ENCODE peak calls at places on chromosomes 6 and 20, in eight cellular contexts. One of them, this sample, is unnamed.
A peak's percentile ranks its signal among the peaks of the same experiment; 100 is the strongest.

GRCh38 chr20:20360464-20360863 is 7.4 kb upstream of the INSM1 start:
- DNase-seq in heart right ventricle: no peak
- DNase-seq in cardiac muscle cell: peak; percentile 65
- DNase-seq in PC-3: peak; percentile 89
- DNase-seq in fibroblast of villous mesenchyme: peak; percentile 62
- DNase-seq in A549: peak; percentile 75
- DNase-seq in WERI-Rb-1: peak; percentile 61
- DNase-seq in MM.1S: peak; percentile 66
- DNase-seq in this sample: peak; percentile 76

GRCh38 chr20:61429458-61430227 is 177.6 kb downstream of the CDH4 start:
- DNase-seq in heart right ventricle: no peak
- DNase-seq in cardiac muscle cell: no peak
- DNase-seq in PC-3: no peak
- DNase-seq in fibroblast of villous mesenchyme: no peak
- DNase-seq in A549: no peak
- DNase-seq in WERI-Rb-1: no peak
- DNase-seq in MM.1S: no peak
- DNase-seq in this sample: no peak

GRCh38 chr6:31659649-31660223 is 842 bp downstream of the C6orf47 start:
- DNase-seq in heart right ventricle: no peak
- DNase-seq in cardiac muscle cell: peak; percentile 28
- DNase-seq in PC-3: peak; percentile 42
- DNase-seq in fibroblast of villous mesenchyme: peak; percentile 43
- DNase-seq in A549: no peak
- DNase-seq in WERI-Rb-1: no peak
- DNase-seq in MM.1S: peak; percentile 12
- DNase-seq in this sample: peak; percentile 21

GRCh38 chr6:34867484-34867883 is 20.4 kb downstream of the TAF11 start:
- DNase-seq in heart right ventricle: no peak
- DNase-seq in cardiac muscle cell: peak; percentile 26
- DNase-seq in PC-3: peak; percentile 12
- DNase-seq in fibroblast of villous mesenchyme: no peak
- DNase-seq in A549: no peak
- DNase-seq in WERI-Rb-1: no peak
- DNase-seq in MM.1S: no peak
- DNase-seq in this sample: peak; percentile 16

GRCh38 chr6:52087498-52087999 is at the start of gene PKHD1:
- DNase-seq in heart right ventricle: no peak
- DNase-seq in cardiac muscle cell: peak; percentile 15
- DNase-seq in PC-3: peak; percentile 79
- DNase-seq in fibroblast of villous mesenchyme: peak; percentile 7
- DNase-seq in A549: peak; percentile 2
- DNase-seq in WERI-Rb-1: no peak
- DNase-seq in MM.1S: no peak
- DNase-seq in this sample: peak; percentile 1

GRCh38 chr6:33745558-33745957 is 1.1 kb downstream of the IP6K3 start:
- DNase-seq in heart right ventricle: no peak
- DNase-seq in cardiac muscle cell: no peak
- DNase-seq in PC-3: no peak
- DNase-seq in fibroblast of villous mesenchyme: peak; percentile 71
- DNase-seq in A549: no peak
- DNase-seq in WERI-Rb-1: no peak
- DNase-seq in MM.1S: no peak
- DNase-seq in this sample: no peak

GRCh38 chr6:104603108-104603745 is 256.5 kb downstream of the HACE1 start:
- DNase-seq in heart right ventricle: no peak
- DNase-seq in cardiac muscle cell: peak; percentile 13
- DNase-seq in PC-3: peak; percentile 39
- DNase-seq in fibroblast of villous mesenchyme: no peak
- DNase-seq in A549: no peak
- DNase-seq in WERI-Rb-1: no peak
- DNase-seq in MM.1S: no peak
- DNase-seq in this sample: no peak

GRCh38 chr20:7347409-7347808 is 579.9 kb downstream of the BMP2 start:
- DNase-seq in heart right ventricle: no peak
- DNase-seq in cardiac muscle cell: no peak
- DNase-seq in PC-3: no peak
- DNase-seq in fibroblast of villous mesenchyme: no peak
- DNase-seq in A549: no peak
- DNase-seq in WERI-Rb-1: no peak
- DNase-seq in MM.1S: no peak
- DNase-seq in this sample: no peak

GRCh38 chr6:72322778-72323177 is 299.1 kb upstream of the KCNQ5 start:
- DNase-seq in heart right ventricle: no peak
- DNase-seq in cardiac muscle cell: no peak
- DNase-seq in PC-3: no peak
- DNase-seq in fibroblast of villous mesenchyme: no peak
- DNase-seq in A549: no peak
- DNase-seq in WERI-Rb-1: no peak
- DNase-seq in MM.1S: no peak
- DNase-seq in this sample: peak; percentile 48

GRCh38 chr6:142416179-142416578 is 114.4 kb downstream of the ADGRG6 start:
- DNase-seq in heart right ventricle: no peak
- DNase-seq in cardiac muscle cell: no peak
- DNase-seq in PC-3: peak; percentile 41
- DNase-seq in fibroblast of villous mesenchyme: peak; percentile 89
- DNase-seq in A549: no peak
- DNase-seq in WERI-Rb-1: no peak
- DNase-seq in MM.1S: no peak
- DNase-seq in this sample: peak; percentile 98

GRCh38 chr6:142412241-142412640 is 110.4 kb downstream of the ADGRG6 start:
- DNase-seq in heart right ventricle: no peak
- DNase-seq in cardiac muscle cell: no peak
- DNase-seq in PC-3: no peak
- DNase-seq in fibroblast of villous mesenchyme: peak; percentile 28
- DNase-seq in A549: no peak
- DNase-seq in WERI-Rb-1: no peak
- DNase-seq in MM.1S: no peak
- DNase-seq in this sample: no peak

GRCh38 chr6:142411145-142411544 is 109.3 kb downstream of the ADGRG6 start:
- DNase-seq in heart right ventricle: no peak
- DNase-seq in cardiac muscle cell: no peak
- DNase-seq in PC-3: no peak
- DNase-seq in fibroblast of villous mesenchyme: no peak
- DNase-seq in A549: no peak
- DNase-seq in WERI-Rb-1: no peak
- DNase-seq in MM.1S: no peak
- DNase-seq in this sample: no peak

GRCh38 chr6:142414462-142414861 is 112.7 kb downstream of the ADGRG6 start:
- DNase-seq in heart right ventricle: no peak
- DNase-seq in cardiac muscle cell: no peak
- DNase-seq in PC-3: peak; percentile 32
- DNase-seq in fibroblast of villous mesenchyme: no peak
- DNase-seq in A549: no peak
- DNase-seq in WERI-Rb-1: no peak
- DNase-seq in MM.1S: no peak
- DNase-seq in this sample: no peak

DNA sequence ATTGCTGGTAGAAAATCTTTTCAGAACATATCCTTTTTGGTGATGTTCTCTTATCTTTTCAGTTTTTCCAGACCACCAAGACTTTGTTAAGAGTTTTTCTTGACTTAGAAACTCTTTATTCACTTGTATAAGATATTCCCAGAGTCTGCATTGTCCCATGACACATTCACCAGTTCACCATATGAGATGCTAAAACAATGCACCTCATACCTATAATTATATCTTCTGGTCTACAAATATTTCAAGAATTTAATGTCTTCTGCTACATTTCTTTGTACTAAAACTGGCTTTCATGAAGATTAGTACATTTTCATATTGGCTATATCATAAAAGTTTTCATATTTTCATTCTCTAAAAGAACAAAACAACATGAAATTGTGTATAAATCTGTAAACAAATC is 111.3 kb downstream of the ADGRG6 start:
- DNase-seq in heart right ventricle: no peak
- DNase-seq in cardiac muscle cell: no peak
- DNase-seq in PC-3: no peak
- DNase-seq in fibroblast of villous mesenchyme: no peak
- DNase-seq in A549: no peak
- DNase-seq in WERI-Rb-1: no peak
- DNase-seq in MM.1S: no peak
- DNase-seq in this sample: peak; percentile 9
- H3K4me3 ChIP-seq in heart right ventricle: no peak overlapping the region
- H3K4me3 ChIP-seq in cardiac muscle cell: no peak overlapping the region
- H3K4me3 ChIP-seq in PC-3: no peak overlapping the region
- H3K4me3 ChIP-seq in fibroblast of villous mesenchyme: no peak overlapping the region
- H3K4me3 ChIP-seq in A549: no peak overlapping the region
- H3K4me3 ChIP-seq in WERI-Rb-1: no peak overlapping the region
- H3K4me3 ChIP-seq in MM.1S: no peak overlapping the region
- H3K4me3 ChIP-seq in this sample: no peak overlapping the region

DNA sequence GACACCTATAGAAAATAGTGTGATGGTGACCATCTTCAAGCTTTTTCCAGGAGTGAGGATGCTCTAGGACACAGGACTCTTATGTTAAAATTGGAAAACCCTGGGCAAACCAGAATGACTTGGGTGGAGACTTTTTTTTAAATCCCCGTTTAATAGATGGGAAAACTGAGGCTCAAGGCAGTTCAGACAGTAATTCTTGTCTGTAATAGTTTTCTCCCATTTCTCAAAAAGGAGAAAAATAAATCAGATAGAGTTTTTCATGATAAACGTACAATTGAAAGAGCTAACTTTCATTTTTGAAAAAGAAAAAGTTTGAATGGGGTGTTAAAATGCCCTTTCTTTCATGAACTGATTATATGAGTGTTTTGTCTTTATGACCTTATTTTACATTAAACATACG is 6.8 kb downstream of the BCAS1 start:
- DNase-seq in heart right ventricle: no peak
- DNase-seq in cardiac muscle cell: no peak
- DNase-seq in PC-3: no peak
- DNase-seq in fibroblast of villous mesenchyme: no peak
- DNase-seq in A549: no peak
- DNase-seq in WERI-Rb-1: no peak
- DNase-seq in MM.1S: no peak
- DNase-seq in this sample: no peak
- H3K4me3 ChIP-seq in heart right ventricle: no peak overlapping the region
- H3K4me3 ChIP-seq in cardiac muscle cell: no peak overlapping the region
- H3K4me3 ChIP-seq in PC-3: no peak overlapping the region
- H3K4me3 ChIP-seq in fibroblast of villous mesenchyme: no peak overlapping the region
- H3K4me3 ChIP-seq in A549: no peak overlapping the region
- H3K4me3 ChIP-seq in WERI-Rb-1: no peak overlapping the region
- H3K4me3 ChIP-seq in MM.1S: no peak overlapping the region
- H3K4me3 ChIP-seq in this sample: no peak overlapping the region

DNA sequence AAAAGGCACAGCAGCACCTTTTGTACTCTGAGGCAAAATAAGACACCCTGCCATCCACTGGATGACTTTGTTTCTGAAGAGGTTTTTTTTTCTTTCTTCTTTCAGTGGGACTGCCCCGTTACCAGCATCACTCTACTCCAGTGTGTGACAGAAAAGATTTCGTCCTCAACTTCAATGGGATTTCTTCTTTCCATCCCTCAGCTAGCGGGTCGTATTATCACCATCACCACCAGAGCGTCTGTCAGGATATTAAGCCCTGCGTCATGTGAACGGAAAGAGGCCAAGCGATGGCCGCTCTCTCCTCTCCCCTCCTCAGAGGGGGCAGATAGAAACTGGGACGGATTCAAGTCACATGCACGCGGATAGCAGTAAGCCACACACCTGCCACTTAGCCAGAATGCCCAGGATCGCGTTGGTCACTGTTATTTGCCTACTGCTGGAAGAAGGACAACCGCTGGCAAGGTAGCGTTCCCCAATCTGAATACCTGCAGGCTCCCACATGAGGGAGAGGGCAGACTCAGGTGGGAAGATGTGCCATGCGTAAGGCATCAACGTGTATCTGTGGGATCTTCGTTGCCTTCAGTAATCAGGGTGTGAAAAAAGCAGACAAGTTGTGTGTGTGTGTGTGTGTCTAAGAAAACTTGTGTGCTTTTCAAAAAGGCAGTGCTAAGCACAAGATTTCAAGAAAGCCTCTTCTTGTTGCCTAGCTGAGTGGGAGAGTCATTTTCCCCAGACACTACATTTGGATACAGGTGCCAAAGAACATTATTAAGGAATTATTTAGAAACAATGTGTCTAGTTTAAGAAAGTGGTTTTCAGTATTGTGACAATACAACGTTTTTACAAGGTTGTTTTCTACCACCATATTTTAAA is 5.5 kb downstream of the FOXF2 start:
- DNase-seq in heart right ventricle: no peak
- DNase-seq in cardiac muscle cell: no peak
- DNase-seq in PC-3: no peak
- DNase-seq in fibroblast of villous mesenchyme: no peak
- DNase-seq in A549: no peak
- DNase-seq in WERI-Rb-1: no peak
- DNase-seq in MM.1S: no peak
- DNase-seq in this sample: no peak
- H3K4me3 ChIP-seq in heart right ventricle: no peak overlapping the region
- H3K4me3 ChIP-seq in cardiac muscle cell: no peak overlapping the region
- H3K4me3 ChIP-seq in PC-3: no peak overlapping the region
- H3K4me3 ChIP-seq in fibroblast of villous mesenchyme: no peak overlapping the region
- H3K4me3 ChIP-seq in A549: no peak overlapping the region
- H3K4me3 ChIP-seq in WERI-Rb-1: no peak overlapping the region
- H3K4me3 ChIP-seq in MM.1S: no peak overlapping the region
- H3K4me3 ChIP-seq in this sample: no peak overlapping the region

GRCh38 chr6:46016063-46016608 is 476 bp upstream of the CLIC5 start:
- DNase-seq in heart right ventricle: no peak
- DNase-seq in cardiac muscle cell: no peak
- DNase-seq in PC-3: no peak
- DNase-seq in fibroblast of villous mesenchyme: no peak
- DNase-seq in A549: no peak
- DNase-seq in WERI-Rb-1: no peak
- DNase-seq in MM.1S: no peak
- DNase-seq in this sample: no peak

GRCh38 chr6:46014054-46014453 is 1.6 kb downstream of the CLIC5 start:
- DNase-seq in heart right ventricle: no peak
- DNase-seq in cardiac muscle cell: no peak
- DNase-seq in PC-3: no peak
- DNase-seq in fibroblast of villous mesenchyme: no peak
- DNase-seq in A549: no peak
- DNase-seq in WERI-Rb-1: no peak
- DNase-seq in MM.1S: no peak
- DNase-seq in this sample: no peak

GRCh38 chr6:46013639-46014038 is 2.0 kb downstream of the CLIC5 start:
- DNase-seq in heart right ventricle: no peak
- DNase-seq in cardiac muscle cell: no peak
- DNase-seq in PC-3: no peak
- DNase-seq in fibroblast of villous mesenchyme: no peak
- DNase-seq in A549: no peak
- DNase-seq in WERI-Rb-1: no peak
- DNase-seq in MM.1S: no peak
- DNase-seq in this sample: no peak

GRCh38 chr6:46015119-46015968 is at the start of gene CLIC5:
- DNase-seq in heart right ventricle: peak; percentile 78
- DNase-seq in cardiac muscle cell: peak; percentile 81
- DNase-seq in PC-3: no peak
- DNase-seq in fibroblast of villous mesenchyme: no peak
- DNase-seq in A549: peak; percentile 8
- DNase-seq in WERI-Rb-1: peak; percentile 75
- DNase-seq in MM.1S: peak; percentile 35
- DNase-seq in this sample: no peak

DNA sequence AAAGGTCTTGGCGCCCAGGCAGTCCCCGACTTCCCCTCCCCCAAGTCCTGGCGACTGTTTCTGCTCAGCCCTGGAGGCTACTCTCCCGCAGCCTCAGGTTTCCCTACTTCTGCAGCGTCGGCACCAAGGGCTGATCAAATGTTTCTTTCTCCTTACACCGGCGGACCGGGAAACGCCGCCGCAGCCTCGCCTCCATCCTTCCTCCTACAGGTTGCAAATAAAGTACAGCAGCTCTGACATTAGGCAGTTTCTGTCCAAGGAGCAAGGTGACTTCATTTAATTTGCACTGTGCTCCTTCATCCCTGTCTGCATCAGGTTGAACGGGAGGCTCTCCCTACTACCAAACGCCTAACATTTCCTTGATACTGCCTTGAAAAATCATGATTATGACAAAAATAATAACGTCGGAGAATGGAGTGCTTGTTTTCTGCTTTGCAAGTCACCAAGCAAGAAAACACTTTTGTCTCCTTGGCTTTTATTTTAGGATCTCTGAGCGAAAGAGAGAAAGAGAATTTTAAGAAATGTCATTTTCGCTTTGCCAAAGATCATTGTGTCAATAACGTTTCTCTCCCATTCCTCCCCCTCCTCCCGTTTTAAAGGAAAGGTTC is 1.0 kb downstream of the CLIC5 start:
- DNase-seq in heart right ventricle: peak; percentile 50
- DNase-seq in cardiac muscle cell: peak; percentile 63
- DNase-seq in PC-3: no peak
- DNase-seq in fibroblast of villous mesenchyme: no peak
- DNase-seq in A549: no peak
- DNase-seq in WERI-Rb-1: no peak
- DNase-seq in MM.1S: no peak
- DNase-seq in this sample: no peak
- H3K4me3 ChIP-seq in heart right ventricle: peak overlapping the region; percentile 72
- H3K4me3 ChIP-seq in cardiac muscle cell: peak overlapping the region; percentile 77
- H3K4me3 ChIP-seq in PC-3: peak overlapping the region; percentile 69
- H3K4me3 ChIP-seq in fibroblast of villous mesenchyme: no peak overlapping the region
- H3K4me3 ChIP-seq in A549: peak overlapping the region; percentile 39
- H3K4me3 ChIP-seq in WERI-Rb-1: peak overlapping the region; percentile 56
- H3K4me3 ChIP-seq in MM.1S: peak overlapping the region; percentile 76
- H3K4me3 ChIP-seq in this sample: no peak overlapping the region